ENCODE peak calls at places on chromosome 3, in ten cellular contexts. A is T-cell, U is HL-60, J is spleen, V is fibroblast of the conjunctiva, B is mesothelial cell of epicardium, Y is non-pigmented ciliary epithelial cell, W is KBM-7, R is A549, N is hepatocyte. X is an unnamed sample.

GRCh38 chr3:61876797-61877196 is 315.4 kb downstream of the PTPRG start:
- DNase-seq in A (no peak), U (no peak), J (no peak), V (peak; percentile 39), B (no peak), Y (peak; percentile 41), W (no peak), R (no peak), N (no peak), X (no peak)

GRCh38 chr3:98966862-98967554 is 65.5 kb upstream of the DCBLD2 start:
- DNase-seq in A (no peak), U (no peak), J (no peak), V (no peak), B (no peak), Y (no peak), W (no peak), R (peak; percentile 78), N (no peak), X (no peak)

GRCh38 chr3:48215019-48215418 is 8.3 kb upstream of the CAMP start:
- DNase-seq in A (no peak), U (no peak), J (no peak), V (no peak), B (no peak), Y (no peak), W (no peak), R (no peak), N (no peak), X (no peak)

GRCh38 chr3:43540625-43541024 is 81.2 kb downstream of the ANO10 start:
- DNase-seq in A (no peak), U (no peak), J (no peak), V (no peak), B (no peak), Y (no peak), W (no peak), R (no peak), N (no peak), X (no peak)

GRCh38 chr3:34212671-34213070 is 414.2 kb downstream of the PDCD6IP start:
- DNase-seq in A (no peak), U (no peak), J (no peak), V (peak; percentile 49), B (no peak), Y (no peak), W (no peak), R (no peak), N (peak; percentile 16), X (no peak)

GRCh38 chr3:16480861-16481569 is 32.5 kb downstream of the RFTN1 start:
- DNase-seq in A (no peak), U (no peak), J (no peak), V (no peak), B (no peak), Y (no peak), W (peak; percentile 46), R (no peak), N (no peak), X (no peak)

GRCh38 chr3:112779558-112780480 is 66.8 kb downstream of the CD200R1L start:
- DNase-seq in A (no peak), U (no peak), J (no peak), V (no peak), B (no peak), Y (no peak), W (no peak), R (no peak), N (no peak), X (no peak)

GRCh38 chr3:48952510-48953118 is 34.0 kb downstream of the ARIH2 start:
- DNase-seq in A (peak; percentile 52), U (no peak), J (no peak), V (no peak), B (no peak), Y (no peak), W (peak; percentile 43), R (no peak), N (peak; percentile 56), X (peak; percentile 21)

GRCh38 chr3:17489139-17489538 is 253.3 kb downstream of the TBC1D5 start:
- DNase-seq in A (no peak), U (no peak), J (no peak), V (no peak), B (no peak), Y (no peak), W (no peak), R (no peak), N (no peak), X (no peak)

GRCh38 chr3:132237652-132238032 is 79.6 kb upstream of the ACP3 start:
- DNase-seq in A (no peak), U (no peak), J (no peak), V (no peak), B (no peak), Y (no peak), W (no peak), R (no peak), N (no peak), X (no peak)

GRCh38 chr3:50147016-50147415 is 8.1 kb upstream of the SEMA3F start:
- DNase-seq in A (no peak), U (no peak), J (no peak), V (no peak), B (no peak), Y (no peak), W (no peak), R (no peak), N (no peak), X (no peak)

GRCh38 chr3:108645364-108645763 is 55.8 kb downstream of the DZIP3 start:
- DNase-seq in A (no peak), U (no peak), J (no peak), V (no peak), B (no peak), Y (no peak), W (no peak), R (no peak), N (no peak), X (no peak)

GRCh38 chr3:50574280-50574831 is 5.0 kb downstream of the HEMK1 start:
- DNase-seq in A (no peak), U (no peak), J (no peak), V (no peak), B (no peak), Y (no peak), W (no peak), R (no peak), N (no peak), X (no peak)

GRCh38 chr3:167406876-167407492 is 26.9 kb upstream of the ZBBX start:
- DNase-seq in A (no peak), U (peak; percentile 16), J (no peak), V (peak; percentile 27), B (peak; percentile 19), Y (peak; percentile 38), W (peak; percentile 30), R (peak; percentile 1), N (peak; percentile 80), X (no peak)

GRCh38 chr3:126954141-126954845 is 28.6 kb upstream of the PLXNA1 start:
- DNase-seq in A (no peak), U (no peak), J (peak; percentile 82), V (no peak), B (no peak), Y (no peak), W (no peak), R (no peak), N (no peak), X (no peak)

GRCh38 chr3:186825294-186825821 is 17.2 kb upstream of the ADIPOQ start:
- DNase-seq in A (peak; percentile 9), U (no peak), J (peak; percentile 81), V (peak; percentile 36), B (no peak), Y (peak; percentile 52), W (peak; percentile 25), R (no peak), N (peak; percentile 62), X (no peak)

GRCh38 chr3:160372780-160373179 is 26.2 kb downstream of the IFT80 start:
- DNase-seq in A (no peak), U (no peak), J (no peak), V (peak; percentile 20), B (no peak), Y (no peak), W (no peak), R (peak; percentile 12), N (no peak), X (no peak)

GRCh38 chr3:152323834-152324233 is 55.1 kb downstream of the MBNL1 start:
- DNase-seq in A (no peak), U (no peak), J (no peak), V (no peak), B (no peak), Y (no peak), W (no peak), R (no peak), N (no peak), X (no peak)

GRCh38 chr3:82087958-82088357 is 326.5 kb upstream of the GBE1 start:
- DNase-seq in A (no peak), U (no peak), J (no peak), V (peak; percentile 17), B (no peak), Y (peak; percentile 82), W (no peak), R (no peak), N (peak; percentile 15), X (no peak)

GRCh38 chr3:63933459-63933858 is 21.3 kb upstream of the SCAANT1 start:
- DNase-seq in A (no peak), U (no peak), J (no peak), V (no peak), B (no peak), Y (no peak), W (peak; percentile 62), R (no peak), N (no peak), X (no peak)